ENCODE peak calls at places on chromosomes 2 and 18, in four cellular contexts. I is right lobe of liver, A is heart left ventricle, J is adrenal gland. F is an unnamed sample.

GRCh38 chr2:113895819-113896563 is 6.1 kb downstream of the ACTR3 start:
- DNase-seq in I (no peak), A (no peak), J (no peak), F (peak)

GRCh38 chr18:3790702-3791101 is 340.7 kb downstream of the TGIF1 start:
- DNase-seq in I (no peak), A (no peak), J (no peak), F (no peak)

GRCh38 chr18:60549338-60549960 is 176.9 kb upstream of the MC4R start:
- DNase-seq in I (no peak), A (no peak), J (no peak), F (peak)

GRCh38 chr2:88667219-88667618 is 24.3 kb upstream of the RPIA start:
- DNase-seq in I (no peak), A (no peak), J (no peak), F (no peak)

GRCh38 chr18:74895686-74896085 is 298.0 kb downstream of the ZNF407 start:
- DNase-seq in I (no peak), A (no peak), J (no peak), F (no peak)

GRCh38 chr2:3242747-3243369 is 134.8 kb downstream of the EIPR1 start:
- DNase-seq in I (no peak), A (no peak), J (no peak), F (no peak)

GRCh38 chr18:75612491-75612890 is 185.0 kb upstream of the SMIM21 start:
- DNase-seq in I (no peak), A (no peak), J (no peak), F (no peak)

GRCh38 chr2:206354129-206354528 is 79.7 kb downstream of the ZDBF2 start:
- DNase-seq in I (no peak), A (no peak), J (no peak), F (no peak)

GRCh38 chr2:157264099-157264498 is 6.6 kb downstream of the GALNT5 start:
- DNase-seq in I (no peak), A (no peak), J (no peak), F (peak)

GRCh38 chr2:221676566-221677172 is 104.6 kb upstream of the EPHA4 start:
- DNase-seq in I (no peak), A (no peak), J (no peak), F (no peak)

GRCh38 chr2:121689356-121689755 is 40.1 kb upstream of the CLASP1 start:
- DNase-seq in I (no peak), A (no peak), J (peak), F (peak)

GRCh38 chr2:109715302-109715937 is 78.7 kb upstream of the RGPD5 start:
- DNase-seq in I (peak), A (no peak), J (peak), F (no peak)

GRCh38 chr2:2940702-2941655 is 436.6 kb downstream of the EIPR1 start:
- DNase-seq in I (no peak), A (no peak), J (no peak), F (no peak)

GRCh38 chr2:102615620-102616436 is 3.5 kb upstream of the SLC9A2 start:
- DNase-seq in I (peak), A (peak), J (peak), F (peak)

GRCh38 chr2:72040629-72041403 is 106.8 kb downstream of the CYP26B1 start:
- DNase-seq in I (no peak), A (no peak), J (no peak), F (no peak)

GRCh38 chr2:199659207-199659606 is 191.8 kb downstream of the FTCDNL1 start:
- DNase-seq in I (peak), A (peak), J (peak), F (peak)

GRCh38 chr18:79570266-79571201 is 109.1 kb upstream of the CTDP1 start:
- DNase-seq in I (no peak), A (peak), J (peak), F (no peak)

GRCh38 chr18:47912343-47912742 is 18.1 kb downstream of the SMAD2 start:
- DNase-seq in I (no peak), A (no peak), J (no peak), F (peak)

GRCh38 chr18:35334821-35335220 is 9.4 kb downstream of the ZNF24 start:
- DNase-seq in I (no peak), A (no peak), J (no peak), F (no peak)

GRCh38 chr2:42163444-42164045 is 5.6 kb upstream of the EML4 start:
- DNase-seq in I (no peak), A (no peak), J (no peak), F (no peak)

GRCh38 chr2:15737314-15738224 is 145.9 kb downstream of the DDX1 start:
- DNase-seq in I (no peak), A (no peak), J (no peak), F (no peak)

GRCh38 chr2:55707751-55708150 is 14.1 kb upstream of the PNPT1 start:
- DNase-seq in I (no peak), A (no peak), J (no peak), F (no peak)

GRCh38 chr2:40037303-40037702 is 258.2 kb upstream of the THUMPD2 start:
- DNase-seq in I (no peak), A (no peak), J (peak), F (no peak)

GRCh38 chr18:23134780-23135678 is at the start of gene CABLES1:
- DNase-seq in I (peak), A (peak), J (no peak), F (peak)
- TF ChIP-seq POLR2A in I (peak), A (peak), J (peak), F (peak)

GRCh38 chr18:9537638-9538037 is 62.3 kb downstream of the RALBP1 start:
- DNase-seq in I (no peak), A (no peak), J (no peak), F (no peak)
- TF ChIP-seq POLR2A in I (no peak), A (no peak), J (no peak), F (no peak)

GRCh38 chr2:95274291-95275150 is at the start of gene PROM2:
- DNase-seq in I (peak), A (peak), J (peak), F (no peak)
- TF ChIP-seq POLR2A in I (no peak), A (no peak), J (no peak), F (no peak)

GRCh38 chr18:48934708-48935432 is 15.9 kb downstream of the SMAD7 start:
- DNase-seq in I (peak), A (peak), J (peak), F (no peak)
- TF ChIP-seq POLR2A in I (no peak), A (no peak), J (no peak), F (no peak)

GRCh38 chr2:33599175-33599942 is at the start of gene FAM98A:
- DNase-seq in I (peak), A (peak), J (peak), F (peak)
- TF ChIP-seq POLR2A in I (peak), A (peak), J (no peak), F (peak)